ENCODE peak calls at places on chromosome 16, in seven cellular contexts. One of them, this sample, is unnamed.

GRCh38 chr16:12625068-12625467 is 178.6 kb downstream of the CPPED1 start:
- DNase-seq in iPS DF 6.9: no peak
- DNase-seq in cardiac muscle cell: no peak
- DNase-seq in mesendoderm: peak
- DNase-seq in RWPE1: no peak
- DNase-seq in H9: peak
- DNase-seq in aorta: no peak
- DNase-seq in this sample: no peak

GRCh38 chr16:30526137-30526822 is at the start of gene ZNF768:
- DNase-seq in iPS DF 6.9: no peak
- DNase-seq in cardiac muscle cell: no peak
- DNase-seq in mesendoderm: peak
- DNase-seq in RWPE1: no peak
- DNase-seq in H9: peak
- DNase-seq in aorta: peak
- DNase-seq in this sample: peak

GRCh38 chr16:85444879-85445778 is 168.0 kb upstream of the GSE1 start:
- DNase-seq in iPS DF 6.9: no peak
- DNase-seq in cardiac muscle cell: no peak
- DNase-seq in mesendoderm: no peak
- DNase-seq in RWPE1: no peak
- DNase-seq in H9: peak
- DNase-seq in aorta: no peak
- DNase-seq in this sample: no peak

GRCh38 chr16:75580-76501 is 2.2 kb upstream of the MPG start:
- DNase-seq in iPS DF 6.9: no peak
- DNase-seq in cardiac muscle cell: peak
- DNase-seq in mesendoderm: peak
- DNase-seq in RWPE1: peak
- DNase-seq in H9: peak
- DNase-seq in aorta: peak
- DNase-seq in this sample: peak

GRCh38 chr16:46980926-46981325 is 7.5 kb upstream of the DNAJA2 start:
- DNase-seq in iPS DF 6.9: no peak
- DNase-seq in cardiac muscle cell: peak
- DNase-seq in mesendoderm: no peak
- DNase-seq in RWPE1: no peak
- DNase-seq in H9: no peak
- DNase-seq in aorta: no peak
- DNase-seq in this sample: no peak

GRCh38 chr16:50880926-50881325 is 139.0 kb downstream of the CYLD start:
- DNase-seq in iPS DF 6.9: no peak
- DNase-seq in cardiac muscle cell: no peak
- DNase-seq in mesendoderm: no peak
- DNase-seq in RWPE1: no peak
- DNase-seq in H9: peak
- DNase-seq in aorta: no peak
- DNase-seq in this sample: no peak

GRCh38 chr16:54175169-54175551 is 111.4 kb downstream of the IRX3 start:
- DNase-seq in iPS DF 6.9: no peak
- DNase-seq in cardiac muscle cell: no peak
- DNase-seq in mesendoderm: no peak
- DNase-seq in RWPE1: no peak
- DNase-seq in H9: no peak
- DNase-seq in aorta: no peak
- DNase-seq in this sample: no peak

GRCh38 chr16:23448392-23448791 is 4.6 kb downstream of the COG7 start:
- DNase-seq in iPS DF 6.9: no peak
- DNase-seq in cardiac muscle cell: no peak
- DNase-seq in mesendoderm: no peak
- DNase-seq in RWPE1: no peak
- DNase-seq in H9: no peak
- DNase-seq in aorta: no peak
- DNase-seq in this sample: no peak

GRCh38 chr16:85365120-85365519 is 248.0 kb upstream of the GSE1 start:
- DNase-seq in iPS DF 6.9: no peak
- DNase-seq in cardiac muscle cell: no peak
- DNase-seq in mesendoderm: no peak
- DNase-seq in RWPE1: peak
- DNase-seq in H9: peak
- DNase-seq in aorta: no peak
- DNase-seq in this sample: no peak

GRCh38 chr16:56609463-56609921 is 1.1 kb downstream of the MT2A start:
- DNase-seq in iPS DF 6.9: no peak
- DNase-seq in cardiac muscle cell: peak
- DNase-seq in mesendoderm: no peak
- DNase-seq in RWPE1: peak
- DNase-seq in H9: no peak
- DNase-seq in aorta: peak
- DNase-seq in this sample: peak

GRCh38 chr16:48321307-48322036 is 63.7 kb downstream of the SIAH1 start:
- DNase-seq in iPS DF 6.9: no peak
- DNase-seq in cardiac muscle cell: peak
- DNase-seq in mesendoderm: no peak
- DNase-seq in RWPE1: no peak
- DNase-seq in H9: no peak
- DNase-seq in aorta: no peak
- DNase-seq in this sample: no peak

GRCh38 chr16:49462989-49463371 is 89.4 kb downstream of the C16orf78 start:
- DNase-seq in iPS DF 6.9: no peak
- DNase-seq in cardiac muscle cell: no peak
- DNase-seq in mesendoderm: no peak
- DNase-seq in RWPE1: no peak
- DNase-seq in H9: peak
- DNase-seq in aorta: no peak
- DNase-seq in this sample: peak

GRCh38 chr16:12784076-12784475 is 19.6 kb downstream of the CPPED1 start:
- DNase-seq in iPS DF 6.9: no peak
- DNase-seq in cardiac muscle cell: no peak
- DNase-seq in mesendoderm: no peak
- DNase-seq in RWPE1: no peak
- DNase-seq in H9: no peak
- DNase-seq in aorta: no peak
- DNase-seq in this sample: no peak

GRCh38 chr16:62041401-62041800 is 5.2 kb upstream of the CDH8 start:
- DNase-seq in iPS DF 6.9: no peak
- DNase-seq in cardiac muscle cell: peak
- DNase-seq in mesendoderm: peak
- DNase-seq in RWPE1: peak
- DNase-seq in H9: peak
- DNase-seq in aorta: no peak
- DNase-seq in this sample: no peak

GRCh38 chr16:89599451-89599858 is 14.0 kb upstream of the DPEP1 start:
- DNase-seq in iPS DF 6.9: no peak
- DNase-seq in cardiac muscle cell: no peak
- DNase-seq in mesendoderm: peak
- DNase-seq in RWPE1: no peak
- DNase-seq in H9: peak
- DNase-seq in aorta: no peak
- DNase-seq in this sample: no peak

GRCh38 chr16:4679854-4680636 is 13.3 kb upstream of the NUDT16L1 start:
- DNase-seq in iPS DF 6.9: no peak
- DNase-seq in cardiac muscle cell: no peak
- DNase-seq in mesendoderm: no peak
- DNase-seq in RWPE1: peak
- DNase-seq in H9: no peak
- DNase-seq in aorta: peak
- DNase-seq in this sample: peak

GRCh38 chr16:85281181-85281580 is 168.9 kb upstream of the CIBAR2 start:
- DNase-seq in iPS DF 6.9: no peak
- DNase-seq in cardiac muscle cell: no peak
- DNase-seq in mesendoderm: no peak
- DNase-seq in RWPE1: no peak
- DNase-seq in H9: no peak
- DNase-seq in aorta: no peak
- DNase-seq in this sample: no peak

GRCh38 chr16:2474877-2475412 is at the start of gene TBC1D24:
- DNase-seq in iPS DF 6.9: no peak
- DNase-seq in cardiac muscle cell: peak
- DNase-seq in mesendoderm: peak
- DNase-seq in RWPE1: peak
- DNase-seq in H9: peak
- DNase-seq in aorta: peak
- DNase-seq in this sample: peak

GRCh38 chr16:27820646-27821345 is 242.7 kb downstream of the GSG1L start:
- DNase-seq in iPS DF 6.9: no peak
- DNase-seq in cardiac muscle cell: no peak
- DNase-seq in mesendoderm: no peak
- DNase-seq in RWPE1: no peak
- DNase-seq in H9: no peak
- DNase-seq in aorta: no peak
- DNase-seq in this sample: peak

GRCh38 chr16:66588981-66589713 is 9.9 kb downstream of the CMTM2 start:
- DNase-seq in iPS DF 6.9: no peak
- DNase-seq in cardiac muscle cell: peak
- DNase-seq in mesendoderm: peak
- DNase-seq in RWPE1: no peak
- DNase-seq in H9: peak
- DNase-seq in aorta: peak
- DNase-seq in this sample: peak

GRCh38 chr16:8850279-8850885 is 18.4 kb downstream of the CARHSP1 start:
- DNase-seq in iPS DF 6.9: no peak
- DNase-seq in cardiac muscle cell: peak
- DNase-seq in mesendoderm: no peak
- DNase-seq in RWPE1: peak
- DNase-seq in H9: peak
- DNase-seq in aorta: peak
- DNase-seq in this sample: peak

DNA sequence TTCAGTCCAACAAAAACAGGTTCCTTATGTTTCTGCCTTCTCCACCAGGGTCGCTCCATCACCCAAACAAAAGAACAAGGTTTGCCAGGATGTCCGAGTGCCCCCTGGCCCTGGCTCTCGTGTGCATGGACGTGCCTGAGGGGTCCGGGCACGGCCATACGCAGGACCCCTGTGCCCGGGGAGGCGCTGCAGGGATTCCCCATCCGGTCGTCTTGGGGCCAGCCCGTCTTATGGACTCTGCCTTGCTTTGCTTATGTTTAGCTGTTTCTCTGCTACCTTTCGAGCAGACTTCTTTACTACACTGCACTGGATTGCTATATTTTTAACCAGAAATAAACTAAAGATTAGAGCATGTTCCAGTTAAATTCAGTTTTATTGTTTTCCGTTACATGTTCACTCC is 68.0 kb downstream of the KLHDC4 start:
- DNase-seq in iPS DF 6.9: no peak
- DNase-seq in cardiac muscle cell: no peak
- DNase-seq in mesendoderm: no peak
- DNase-seq in RWPE1: no peak
- DNase-seq in H9: no peak
- DNase-seq in aorta: no peak
- DNase-seq in this sample: no peak
- H3K27ac ChIP-seq in iPS DF 6.9: no peak
- H3K27ac ChIP-seq in cardiac muscle cell: no peak
- H3K27ac ChIP-seq in mesendoderm: no peak
- H3K27ac ChIP-seq in RWPE1: no peak
- H3K27ac ChIP-seq in H9: no peak
- H3K27ac ChIP-seq in aorta: no peak
- H3K27ac ChIP-seq in this sample: no peak

GRCh38 chr16:14003119-14003570 is 68.0 kb upstream of the MRTFB start:
- DNase-seq in iPS DF 6.9: peak
- DNase-seq in cardiac muscle cell: peak
- DNase-seq in mesendoderm: peak
- DNase-seq in RWPE1: peak
- DNase-seq in H9: peak
- DNase-seq in aorta: peak
- DNase-seq in this sample: peak

GRCh38 chr16:14002416-14002815 is 68.7 kb upstream of the MRTFB start:
- DNase-seq in iPS DF 6.9: no peak
- DNase-seq in cardiac muscle cell: no peak
- DNase-seq in mesendoderm: no peak
- DNase-seq in RWPE1: no peak
- DNase-seq in H9: no peak
- DNase-seq in aorta: no peak
- DNase-seq in this sample: no peak

GRCh38 chr16:14005335-14005734 is 65.8 kb upstream of the MRTFB start:
- DNase-seq in iPS DF 6.9: no peak
- DNase-seq in cardiac muscle cell: no peak
- DNase-seq in mesendoderm: no peak
- DNase-seq in RWPE1: no peak
- DNase-seq in H9: no peak
- DNase-seq in aorta: no peak
- DNase-seq in this sample: no peak

GRCh38 chr16:14004031-14004718 is 66.9 kb upstream of the MRTFB start:
- DNase-seq in iPS DF 6.9: no peak
- DNase-seq in cardiac muscle cell: no peak
- DNase-seq in mesendoderm: no peak
- DNase-seq in RWPE1: no peak
- DNase-seq in H9: no peak
- DNase-seq in aorta: no peak
- DNase-seq in this sample: no peak

GRCh38 chr16:14004719-14005315 is 66.3 kb upstream of the MRTFB start:
- DNase-seq in iPS DF 6.9: no peak
- DNase-seq in cardiac muscle cell: no peak
- DNase-seq in mesendoderm: no peak
- DNase-seq in RWPE1: no peak
- DNase-seq in H9: no peak
- DNase-seq in aorta: no peak
- DNase-seq in this sample: no peak
- H3K27ac ChIP-seq in iPS DF 6.9: no peak
- H3K27ac ChIP-seq in cardiac muscle cell: no peak
- H3K27ac ChIP-seq in mesendoderm: no peak
- H3K27ac ChIP-seq in RWPE1: no peak
- H3K27ac ChIP-seq in H9: no peak
- H3K27ac ChIP-seq in aorta: peak
- H3K27ac ChIP-seq in this sample: no peak

DNA sequence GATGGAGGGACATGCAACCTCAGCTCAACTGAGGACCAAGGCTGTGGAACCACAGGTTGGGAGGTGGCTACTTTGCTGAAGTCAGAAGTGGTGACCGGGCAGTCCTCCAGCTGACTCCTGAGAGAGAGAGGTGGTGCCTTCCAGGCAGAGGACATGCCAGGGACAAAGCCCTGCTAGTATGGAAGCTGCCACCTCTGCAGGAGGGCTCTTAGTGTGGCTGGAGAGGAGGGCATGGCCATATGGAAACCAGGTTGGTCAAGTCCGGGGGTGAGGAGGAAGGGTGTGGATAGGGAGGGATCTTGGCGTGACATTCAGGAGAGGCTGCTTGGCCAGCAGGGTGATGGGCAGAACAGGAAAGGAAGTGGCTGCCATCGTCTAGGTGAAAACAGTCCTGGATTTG is 5.7 kb downstream of the C16orf86 start:
- DNase-seq in iPS DF 6.9: no peak
- DNase-seq in cardiac muscle cell: no peak
- DNase-seq in mesendoderm: no peak
- DNase-seq in RWPE1: no peak
- DNase-seq in H9: no peak
- DNase-seq in aorta: no peak
- DNase-seq in this sample: no peak
- H3K27ac ChIP-seq in iPS DF 6.9: no peak
- H3K27ac ChIP-seq in cardiac muscle cell: no peak
- H3K27ac ChIP-seq in mesendoderm: no peak
- H3K27ac ChIP-seq in RWPE1: peak
- H3K27ac ChIP-seq in H9: no peak
- H3K27ac ChIP-seq in aorta: no peak
- H3K27ac ChIP-seq in this sample: no peak

DNA sequence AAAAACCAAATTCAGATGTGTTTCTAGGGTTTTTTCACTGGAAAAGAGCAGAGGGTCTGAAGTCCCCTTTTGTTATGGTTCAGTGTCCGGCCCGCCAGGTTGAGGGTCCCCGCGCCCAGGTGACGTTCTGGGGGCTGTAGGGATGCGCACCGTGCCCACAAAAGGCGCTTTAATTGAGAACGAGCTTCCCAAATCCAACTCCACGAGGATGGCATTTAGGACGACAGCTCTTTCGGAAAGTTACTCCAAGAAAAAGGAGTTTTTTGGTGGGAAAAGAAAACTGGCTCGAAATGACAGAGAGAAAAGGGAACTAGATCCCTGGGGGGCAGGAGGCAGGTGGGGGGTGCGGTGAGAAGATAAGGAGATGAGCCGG is 15.9 kb upstream of the ZFHX3 start:
- DNase-seq in iPS DF 6.9: no peak
- DNase-seq in cardiac muscle cell: no peak
- DNase-seq in mesendoderm: no peak
- DNase-seq in RWPE1: no peak
- DNase-seq in H9: no peak
- DNase-seq in aorta: peak
- DNase-seq in this sample: no peak
- H3K27ac ChIP-seq in iPS DF 6.9: no peak
- H3K27ac ChIP-seq in cardiac muscle cell: no peak
- H3K27ac ChIP-seq in mesendoderm: no peak
- H3K27ac ChIP-seq in RWPE1: peak
- H3K27ac ChIP-seq in H9: no peak
- H3K27ac ChIP-seq in aorta: peak
- H3K27ac ChIP-seq in this sample: peak

This sample was measured in sigmoid colon.